ENCODE peak calls at places on chromosomes 11 and 22, in ten cellular contexts. N, E, B, J, W, M, O, G, K and S are unnamed samples.

GRCh38 chr11:85602551-85603218 is 24.5 kb downstream of the DLG2 start:
- DNase-seq in O (no peak), K (no peak), W (no peak), N (no peak), M (no peak), B (peak; percentile 13), E (no peak), J (no peak), G (no peak), S (no peak)

GRCh38 chr11:114153224-114153623 is 93.7 kb downstream of the ZBTB16 start:
- DNase-seq in O (no peak), J (no peak), G (peak; percentile 51), M (no peak), N (no peak), B (no peak), W (no peak), E (no peak), K (no peak), S (no peak)

GRCh38 chr22:30575011-30575671 is 676 bp upstream of the GAL3ST1 start:
- DNase-seq in O (no peak), E (peak; percentile 8), W (no peak), N (no peak), K (no peak), J (peak; percentile 40), B (peak; percentile 74), M (no peak), G (peak; percentile 91), S (peak; percentile 68)

GRCh38 chr22:31241936-31242335 is 29.8 kb downstream of the LIMK2 start:
- DNase-seq in W (no peak), E (peak; percentile 37), J (peak; percentile 63), K (no peak), G (no peak), B (peak; percentile 54), N (no peak), O (no peak), M (no peak), S (peak; percentile 25)

GRCh38 chr11:61607426-61607825 is 26.6 kb upstream of the SYT7 start:
- DNase-seq in B (no peak), E (no peak), O (no peak), M (no peak), K (no peak), W (no peak), G (no peak), N (no peak), J (no peak), S (no peak)

GRCh38 chr22:23835773-23836144 is 3.0 kb downstream of the DERL3 start:
- DNase-seq in K (no peak), G (peak; percentile 53), M (no peak), J (no peak), N (no peak), B (no peak), O (no peak), W (no peak), E (no peak), S (no peak)

GRCh38 chr11:118180300-118180703 is 3.9 kb upstream of the SCN2B start:
- DNase-seq in K (no peak), E (no peak), O (peak; percentile 72), N (peak; percentile 64), J (peak; percentile 42), G (peak; percentile 61), B (peak; percentile 25), W (peak; percentile 74), M (no peak), S (no peak)

GRCh38 chr11:112852141-112852853 is 108.9 kb upstream of the NCAM1 start:
- DNase-seq in G (no peak), B (peak; percentile 34), O (no peak), E (no peak), K (no peak), J (no peak), N (no peak), W (no peak), M (no peak), S (peak; percentile 59)

GRCh38 chr11:6402561-6402981 is 12.3 kb downstream of the SMPD1 start:
- DNase-seq in G (no peak), J (no peak), B (no peak), K (no peak), N (no peak), W (no peak), M (peak; percentile 75), O (peak; percentile 94), E (no peak), S (no peak)

GRCh38 chr22:24060375-24060788 is 49.3 kb downstream of the CABIN1 start:
- DNase-seq in B (peak; percentile 96), E (peak; percentile 98), G (no peak), K (no peak), M (no peak), N (no peak), W (peak; percentile 55), O (no peak), J (peak; percentile 90), S (peak; percentile 91)

GRCh38 chr11:71404209-71404608 is 44.0 kb downstream of the DHCR7 start:
- DNase-seq in N (no peak), E (no peak), M (no peak), G (no peak), W (no peak), J (no peak), B (no peak), O (no peak), K (no peak), S (no peak)

GRCh38 chr22:49321477-49322055 is 506.1 kb downstream of the BRD1 start:
- DNase-seq in J (no peak), N (no peak), O (no peak), K (no peak), E (no peak), G (no peak), B (no peak), M (peak; percentile 33), W (no peak), S (no peak)

GRCh38 chr11:87917111-87917510 is 258.1 kb downstream of the RAB38 start:
- DNase-seq in W (no peak), O (no peak), G (no peak), M (no peak), N (no peak), J (no peak), B (no peak), K (no peak), E (no peak), S (no peak)

GRCh38 chr11:109795234-109795633 is 298.0 kb upstream of the ZC3H12C start:
- DNase-seq in E (no peak), N (no peak), K (no peak), W (no peak), J (peak; percentile 77), B (peak; percentile 57), O (no peak), G (no peak), M (no peak), S (peak; percentile 88)

GRCh38 chr22:19080853-19081252 is 41.4 kb downstream of the DGCR2 start:
- DNase-seq in N (no peak), K (no peak), W (no peak), O (no peak), M (peak; percentile 23), E (no peak), J (no peak), G (peak; percentile 19), B (no peak), S (no peak)

GRCh38 chr11:127804775-127805446 is 782.4 kb downstream of the ETS1 start:
- DNase-seq in E (no peak), M (no peak), K (no peak), N (no peak), G (no peak), B (no peak), W (no peak), O (no peak), J (no peak), S (no peak)

GRCh38 chr11:134412508-134413333 is 679 bp upstream of the B3GAT1 start:
- DNase-seq in J (no peak), N (peak; percentile 54), G (no peak), E (no peak), B (no peak), W (peak; percentile 60), O (no peak), M (peak; percentile 59), K (peak; percentile 46), S (no peak)

GRCh38 chr22:37983860-37984791 is at the start of gene SOX10:
- DNase-seq in K (no peak), O (no peak), N (peak; percentile 51), W (no peak), M (no peak), B (no peak), J (no peak), E (no peak), G (no peak), S (no peak)

GRCh38 chr11:83523676-83524075 is 237.5 kb upstream of the CCDC90B start:
- DNase-seq in J (peak; percentile 3), B (no peak), W (no peak), E (no peak), K (no peak), N (peak; percentile 18), G (no peak), O (no peak), M (no peak), S (no peak)

GRCh38 chr22:23878219-23878618 is 16.0 kb upstream of the MIF start:
- DNase-seq in G (no peak), B (no peak), E (no peak), M (no peak), J (no peak), W (peak; percentile 20), O (no peak), N (no peak), K (no peak), S (no peak)

GRCh38 chr22:22855617-22856308 is 31.9 kb upstream of the IGLL5 start:
- DNase-seq in B (peak; percentile 20), M (peak; percentile 75), O (peak; percentile 77), K (no peak), N (peak; percentile 64), G (no peak), W (no peak), J (peak; percentile 21), E (peak; percentile 24), S (no peak)